ENCODE peak calls at places on chromosomes 5 and 9, in seven cellular contexts. One of them, this sample, is unnamed.

GRCh38 chr9:25716220-25716872 is 38.1 kb upstream of the TUSC1 start:
- DNase-seq in HFF-Myc: peak; percentile 2
- DNase-seq in AG04450: peak; percentile 49
- DNase-seq in GM12865: no peak
- DNase-seq in type B pancreatic cell: no peak
- DNase-seq in MCF 10A: peak; percentile 80
- DNase-seq in WTC11: peak; percentile 28
- DNase-seq in this sample: no peak

GRCh38 chr9:33184947-33185346 is 17.8 kb upstream of the B4GALT1 start:
- DNase-seq in HFF-Myc: no peak
- DNase-seq in AG04450: no peak
- DNase-seq in GM12865: no peak
- DNase-seq in type B pancreatic cell: no peak
- DNase-seq in MCF 10A: no peak
- DNase-seq in WTC11: no peak
- DNase-seq in this sample: no peak

GRCh38 chr9:126403451-126403850 is 76.8 kb downstream of the MVB12B start:
- DNase-seq in HFF-Myc: no peak
- DNase-seq in AG04450: no peak
- DNase-seq in GM12865: no peak
- DNase-seq in type B pancreatic cell: no peak
- DNase-seq in MCF 10A: no peak
- DNase-seq in WTC11: no peak
- DNase-seq in this sample: no peak

GRCh38 chr9:79572891-79573696 is 1.3 kb downstream of the TLE4 start:
- DNase-seq in HFF-Myc: no peak
- DNase-seq in AG04450: no peak
- DNase-seq in GM12865: peak; percentile 56
- DNase-seq in type B pancreatic cell: peak; percentile 74
- DNase-seq in MCF 10A: peak; percentile 30
- DNase-seq in WTC11: peak; percentile 41
- DNase-seq in this sample: peak; percentile 48

GRCh38 chr5:150374651-150375050 is 17.2 kb downstream of the TCOF1 start:
- DNase-seq in HFF-Myc: no peak
- DNase-seq in AG04450: no peak
- DNase-seq in GM12865: no peak
- DNase-seq in type B pancreatic cell: no peak
- DNase-seq in MCF 10A: no peak
- DNase-seq in WTC11: no peak
- DNase-seq in this sample: no peak

GRCh38 chr5:35369965-35370790 is 139.9 kb upstream of the PRLR start:
- DNase-seq in HFF-Myc: no peak
- DNase-seq in AG04450: no peak
- DNase-seq in GM12865: no peak
- DNase-seq in type B pancreatic cell: no peak
- DNase-seq in MCF 10A: no peak
- DNase-seq in WTC11: peak; percentile 16
- DNase-seq in this sample: no peak

GRCh38 chr5:31537856-31538255 is 5.8 kb downstream of the C5orf22 start:
- DNase-seq in HFF-Myc: no peak
- DNase-seq in AG04450: peak; percentile 2
- DNase-seq in GM12865: no peak
- DNase-seq in type B pancreatic cell: no peak
- DNase-seq in MCF 10A: no peak
- DNase-seq in WTC11: no peak
- DNase-seq in this sample: no peak

GRCh38 chr9:17315341-17315740 is 180.5 kb downstream of the CNTLN start:
- DNase-seq in HFF-Myc: no peak
- DNase-seq in AG04450: no peak
- DNase-seq in GM12865: no peak
- DNase-seq in type B pancreatic cell: no peak
- DNase-seq in MCF 10A: no peak
- DNase-seq in WTC11: no peak
- DNase-seq in this sample: no peak

GRCh38 chr5:153629027-153629426 is 138.6 kb downstream of the GRIA1 start:
- DNase-seq in HFF-Myc: peak; percentile 94
- DNase-seq in AG04450: peak; percentile 88
- DNase-seq in GM12865: no peak
- DNase-seq in type B pancreatic cell: no peak
- DNase-seq in MCF 10A: peak; percentile 96
- DNase-seq in WTC11: peak; percentile 32
- DNase-seq in this sample: no peak

GRCh38 chr9:33718987-33719386 is 76.4 kb upstream of the PRSS3 start:
- DNase-seq in HFF-Myc: no peak
- DNase-seq in AG04450: no peak
- DNase-seq in GM12865: no peak
- DNase-seq in type B pancreatic cell: no peak
- DNase-seq in MCF 10A: no peak
- DNase-seq in WTC11: no peak
- DNase-seq in this sample: no peak

GRCh38 chr5:125823572-125823971 is 599.6 kb upstream of the GRAMD2B start:
- DNase-seq in HFF-Myc: peak; percentile 7
- DNase-seq in AG04450: no peak
- DNase-seq in GM12865: no peak
- DNase-seq in type B pancreatic cell: no peak
- DNase-seq in MCF 10A: peak; percentile 34
- DNase-seq in WTC11: no peak
- DNase-seq in this sample: no peak

GRCh38 chr9:110213413-110214044 is 5.6 kb upstream of the C9orf152 start:
- DNase-seq in HFF-Myc: no peak
- DNase-seq in AG04450: no peak
- DNase-seq in GM12865: no peak
- DNase-seq in type B pancreatic cell: no peak
- DNase-seq in MCF 10A: peak; percentile 74
- DNase-seq in WTC11: no peak
- DNase-seq in this sample: no peak

GRCh38 chr5:74517700-74518099 is 122.8 kb downstream of the ENC1 start:
- DNase-seq in HFF-Myc: no peak
- DNase-seq in AG04450: peak; percentile 32
- DNase-seq in GM12865: no peak
- DNase-seq in type B pancreatic cell: no peak
- DNase-seq in MCF 10A: peak; percentile 65
- DNase-seq in WTC11: no peak
- DNase-seq in this sample: no peak

GRCh38 chr5:169099801-169100734 is 200.9 kb downstream of the SLIT3 start:
- DNase-seq in HFF-Myc: no peak
- DNase-seq in AG04450: no peak
- DNase-seq in GM12865: no peak
- DNase-seq in type B pancreatic cell: no peak
- DNase-seq in MCF 10A: peak; percentile 58
- DNase-seq in WTC11: no peak
- DNase-seq in this sample: no peak

GRCh38 chr5:168443950-168444700 is 42.1 kb upstream of the RARS1 start:
- DNase-seq in HFF-Myc: no peak
- DNase-seq in AG04450: no peak
- DNase-seq in GM12865: no peak
- DNase-seq in type B pancreatic cell: no peak
- DNase-seq in MCF 10A: no peak
- DNase-seq in WTC11: no peak
- DNase-seq in this sample: no peak

GRCh38 chr9:136119259-136120118 is 814 bp upstream of the TMEM250 start:
- DNase-seq in HFF-Myc: no peak
- DNase-seq in AG04450: no peak
- DNase-seq in GM12865: peak; percentile 47
- DNase-seq in type B pancreatic cell: no peak
- DNase-seq in MCF 10A: no peak
- DNase-seq in WTC11: peak; percentile 55
- DNase-seq in this sample: no peak

GRCh38 chr5:145660897-145661650 is 174.1 kb downstream of the PRELID2 start:
- DNase-seq in HFF-Myc: no peak
- DNase-seq in AG04450: no peak
- DNase-seq in GM12865: no peak
- DNase-seq in type B pancreatic cell: no peak
- DNase-seq in MCF 10A: peak; percentile 11
- DNase-seq in WTC11: no peak
- DNase-seq in this sample: no peak

GRCh38 chr9:118721276-118721675 is 648.0 kb downstream of the BRINP1 start:
- DNase-seq in HFF-Myc: no peak
- DNase-seq in AG04450: no peak
- DNase-seq in GM12865: no peak
- DNase-seq in type B pancreatic cell: no peak
- DNase-seq in MCF 10A: no peak
- DNase-seq in WTC11: no peak
- DNase-seq in this sample: no peak

GRCh38 chr9:21381752-21382339 is 3.4 kb downstream of the IFNA2 start:
- DNase-seq in HFF-Myc: no peak
- DNase-seq in AG04450: no peak
- DNase-seq in GM12865: peak; percentile 90
- DNase-seq in type B pancreatic cell: no peak
- DNase-seq in MCF 10A: no peak
- DNase-seq in WTC11: peak; percentile 21
- DNase-seq in this sample: peak; percentile 63

GRCh38 chr5:173790177-173790719 is 97.9 kb upstream of the CPEB4 start:
- DNase-seq in HFF-Myc: no peak
- DNase-seq in AG04450: no peak
- DNase-seq in GM12865: no peak
- DNase-seq in type B pancreatic cell: no peak
- DNase-seq in MCF 10A: no peak
- DNase-seq in WTC11: no peak
- DNase-seq in this sample: no peak
- TF ChIP-seq CTCF in HFF-Myc: no peak
- TF ChIP-seq CTCF in AG04450: no peak
- TF ChIP-seq CTCF in GM12865: no peak
- TF ChIP-seq CTCF in type B pancreatic cell: no peak
- TF ChIP-seq CTCF in MCF 10A: no peak
- TF ChIP-seq CTCF in WTC11: no peak
- TF ChIP-seq CTCF in this sample: no peak

GRCh38 chr5:134736173-134736812 is 2.1 kb upstream of the CAMLG start:
- DNase-seq in HFF-Myc: no peak
- DNase-seq in AG04450: no peak
- DNase-seq in GM12865: no peak
- DNase-seq in type B pancreatic cell: no peak
- DNase-seq in MCF 10A: no peak
- DNase-seq in WTC11: no peak
- DNase-seq in this sample: no peak

GRCh38 chr5:134741052-134741451 is 2.7 kb downstream of the CAMLG start:
- DNase-seq in HFF-Myc: no peak
- DNase-seq in AG04450: no peak
- DNase-seq in GM12865: no peak
- DNase-seq in type B pancreatic cell: no peak
- DNase-seq in MCF 10A: no peak
- DNase-seq in WTC11: no peak
- DNase-seq in this sample: no peak

GRCh38 chr5:134742134-134742533 is 3.8 kb downstream of the CAMLG start:
- DNase-seq in HFF-Myc: no peak
- DNase-seq in AG04450: no peak
- DNase-seq in GM12865: no peak
- DNase-seq in type B pancreatic cell: no peak
- DNase-seq in MCF 10A: no peak
- DNase-seq in WTC11: no peak
- DNase-seq in this sample: no peak

GRCh38 chr5:134738133-134738962 is at the start of gene CAMLG:
- DNase-seq in HFF-Myc: peak; percentile 91
- DNase-seq in AG04450: peak; percentile 94
- DNase-seq in GM12865: peak; percentile 99
- DNase-seq in type B pancreatic cell: peak; percentile 98
- DNase-seq in MCF 10A: peak; percentile 99
- DNase-seq in WTC11: peak; percentile 98
- DNase-seq in this sample: peak; percentile 95

GRCh38 chr5:134738963-134739661 is 764 bp downstream of the CAMLG start:
- DNase-seq in HFF-Myc: no peak
- DNase-seq in AG04450: no peak
- DNase-seq in GM12865: peak; percentile 60
- DNase-seq in type B pancreatic cell: no peak
- DNase-seq in MCF 10A: peak; percentile 72
- DNase-seq in WTC11: no peak
- DNase-seq in this sample: peak; percentile 48
- TF ChIP-seq CTCF in HFF-Myc: no peak
- TF ChIP-seq CTCF in AG04450: no peak
- TF ChIP-seq CTCF in GM12865: peak; percentile 3
- TF ChIP-seq CTCF in type B pancreatic cell: peak; percentile 15
- TF ChIP-seq CTCF in MCF 10A: peak; percentile 36
- TF ChIP-seq CTCF in WTC11: no peak
- TF ChIP-seq CTCF in this sample: peak; percentile 1

GRCh38 chr5:108451269-108451668 is 69.4 kb upstream of the FBXL17 start:
- DNase-seq in HFF-Myc: no peak
- DNase-seq in AG04450: no peak
- DNase-seq in GM12865: peak; percentile 12
- DNase-seq in type B pancreatic cell: no peak
- DNase-seq in MCF 10A: no peak
- DNase-seq in WTC11: no peak
- DNase-seq in this sample: peak; percentile 17
- TF ChIP-seq CTCF in HFF-Myc: no peak
- TF ChIP-seq CTCF in AG04450: peak; percentile 5
- TF ChIP-seq CTCF in GM12865: peak; percentile 20
- TF ChIP-seq CTCF in type B pancreatic cell: peak; percentile 56
- TF ChIP-seq CTCF in MCF 10A: no peak
- TF ChIP-seq CTCF in WTC11: no peak
- TF ChIP-seq CTCF in this sample: peak; percentile 14

GRCh38 chr9:90953805-90954204 is 152.2 kb downstream of the SYK start:
- DNase-seq in HFF-Myc: no peak
- DNase-seq in AG04450: no peak
- DNase-seq in GM12865: no peak
- DNase-seq in type B pancreatic cell: no peak
- DNase-seq in MCF 10A: no peak
- DNase-seq in WTC11: no peak
- DNase-seq in this sample: no peak
- TF ChIP-seq CTCF in HFF-Myc: no peak
- TF ChIP-seq CTCF in AG04450: peak; percentile 1
- TF ChIP-seq CTCF in GM12865: no peak
- TF ChIP-seq CTCF in type B pancreatic cell: no peak
- TF ChIP-seq CTCF in MCF 10A: peak; percentile 10
- TF ChIP-seq CTCF in WTC11: no peak
- TF ChIP-seq CTCF in this sample: no peak

GRCh38 chr5:163381832-163382231 is 55.6 kb upstream of the CCNG1 start:
- DNase-seq in HFF-Myc: no peak
- DNase-seq in AG04450: no peak
- DNase-seq in GM12865: no peak
- DNase-seq in type B pancreatic cell: no peak
- DNase-seq in MCF 10A: no peak
- DNase-seq in WTC11: no peak
- DNase-seq in this sample: no peak
- TF ChIP-seq CTCF in HFF-Myc: no peak
- TF ChIP-seq CTCF in AG04450: no peak
- TF ChIP-seq CTCF in GM12865: no peak
- TF ChIP-seq CTCF in type B pancreatic cell: no peak
- TF ChIP-seq CTCF in MCF 10A: no peak
- TF ChIP-seq CTCF in WTC11: no peak
- TF ChIP-seq CTCF in this sample: no peak